ENCODE peak calls at places on chromosomes 11 and 22, in seven cellular contexts. One of them, this sample, is unnamed.

GRCh38 chr22:21837184-21837979 is 30.1 kb downstream of the MAPK1 start:
- DNase-seq in fibroblast of mammary gland: peak; percentile 85
- DNase-seq in dorsolateral prefrontal cortex: no peak
- DNase-seq in choroid plexus epithelial cell: peak; percentile 77
- DNase-seq in AG09309: peak; percentile 53
- DNase-seq in tibial artery: no peak
- DNase-seq in bronchial epithelial cell: peak; percentile 72
- DNase-seq in this sample: peak; percentile 89

GRCh38 chr11:5351208-5351607 is at the start of gene OR51B6:
- DNase-seq in choroid plexus epithelial cell: no peak
- DNase-seq in bronchial epithelial cell: no peak
- DNase-seq in fibroblast of mammary gland: no peak
- DNase-seq in tibial artery: no peak
- DNase-seq in dorsolateral prefrontal cortex: no peak
- DNase-seq in AG09309: no peak
- DNase-seq in this sample: no peak

GRCh38 chr11:120337896-120338840 is 2.0 kb downstream of the ARHGEF12 start:
- DNase-seq in choroid plexus epithelial cell: peak; percentile 60
- DNase-seq in bronchial epithelial cell: peak; percentile 54
- DNase-seq in dorsolateral prefrontal cortex: no peak
- DNase-seq in fibroblast of mammary gland: peak; percentile 49
- DNase-seq in tibial artery: no peak
- DNase-seq in AG09309: no peak
- DNase-seq in this sample: peak; percentile 49

GRCh38 chr11:121444508-121444907 is 7.6 kb upstream of the SORL1 start:
- DNase-seq in dorsolateral prefrontal cortex: no peak
- DNase-seq in bronchial epithelial cell: no peak
- DNase-seq in choroid plexus epithelial cell: no peak
- DNase-seq in fibroblast of mammary gland: no peak
- DNase-seq in tibial artery: no peak
- DNase-seq in AG09309: no peak
- DNase-seq in this sample: no peak

GRCh38 chr11:7671347-7671746 is 2.0 kb downstream of the CYB5R2 start:
- DNase-seq in bronchial epithelial cell: peak; percentile 50
- DNase-seq in choroid plexus epithelial cell: no peak
- DNase-seq in fibroblast of mammary gland: no peak
- DNase-seq in tibial artery: no peak
- DNase-seq in dorsolateral prefrontal cortex: no peak
- DNase-seq in AG09309: no peak
- DNase-seq in this sample: no peak

GRCh38 chr11:124752471-124753100 is 531 bp upstream of the VSIG2 start:
- DNase-seq in choroid plexus epithelial cell: no peak
- DNase-seq in dorsolateral prefrontal cortex: no peak
- DNase-seq in tibial artery: no peak
- DNase-seq in AG09309: no peak
- DNase-seq in fibroblast of mammary gland: no peak
- DNase-seq in bronchial epithelial cell: no peak
- DNase-seq in this sample: no peak

GRCh38 chr11:15835705-15836411 is 520.5 kb downstream of the SOX6 start:
- DNase-seq in AG09309: no peak
- DNase-seq in fibroblast of mammary gland: no peak
- DNase-seq in dorsolateral prefrontal cortex: no peak
- DNase-seq in choroid plexus epithelial cell: no peak
- DNase-seq in bronchial epithelial cell: no peak
- DNase-seq in tibial artery: no peak
- DNase-seq in this sample: no peak

GRCh38 chr11:75240381-75241035 is at the start of gene TPBGL:
- DNase-seq in choroid plexus epithelial cell: peak; percentile 21
- DNase-seq in tibial artery: no peak
- DNase-seq in AG09309: no peak
- DNase-seq in fibroblast of mammary gland: no peak
- DNase-seq in dorsolateral prefrontal cortex: peak; percentile 76
- DNase-seq in bronchial epithelial cell: no peak
- DNase-seq in this sample: no peak

GRCh38 chr11:8267831-8268529 is 4.3 kb upstream of the LMO1 start:
- DNase-seq in fibroblast of mammary gland: no peak
- DNase-seq in tibial artery: no peak
- DNase-seq in bronchial epithelial cell: no peak
- DNase-seq in AG09309: no peak
- DNase-seq in choroid plexus epithelial cell: no peak
- DNase-seq in dorsolateral prefrontal cortex: peak; percentile 44
- DNase-seq in this sample: no peak

GRCh38 chr22:29801796-29802195 is 34.6 kb downstream of the UQCR10 start:
- DNase-seq in tibial artery: no peak
- DNase-seq in choroid plexus epithelial cell: no peak
- DNase-seq in dorsolateral prefrontal cortex: no peak
- DNase-seq in bronchial epithelial cell: no peak
- DNase-seq in fibroblast of mammary gland: no peak
- DNase-seq in AG09309: no peak
- DNase-seq in this sample: no peak

GRCh38 chr11:8060801-8061554 is 20.0 kb upstream of the TUB start:
- DNase-seq in dorsolateral prefrontal cortex: peak; percentile 83
- DNase-seq in bronchial epithelial cell: no peak
- DNase-seq in tibial artery: peak; percentile 14
- DNase-seq in fibroblast of mammary gland: peak; percentile 97
- DNase-seq in choroid plexus epithelial cell: peak; percentile 65
- DNase-seq in AG09309: peak; percentile 80
- DNase-seq in this sample: peak; percentile 72

GRCh38 chr11:115364892-115365291 is 139.3 kb downstream of the CADM1 start:
- DNase-seq in AG09309: no peak
- DNase-seq in fibroblast of mammary gland: no peak
- DNase-seq in choroid plexus epithelial cell: no peak
- DNase-seq in bronchial epithelial cell: no peak
- DNase-seq in tibial artery: no peak
- DNase-seq in dorsolateral prefrontal cortex: no peak
- DNase-seq in this sample: no peak

GRCh38 chr11:106706355-106706754 is 311.9 kb downstream of the GUCY1A2 start:
- DNase-seq in tibial artery: no peak
- DNase-seq in choroid plexus epithelial cell: peak; percentile 83
- DNase-seq in AG09309: peak; percentile 39
- DNase-seq in dorsolateral prefrontal cortex: no peak
- DNase-seq in bronchial epithelial cell: peak; percentile 98
- DNase-seq in fibroblast of mammary gland: peak; percentile 69
- DNase-seq in this sample: peak; percentile 9

GRCh38 chr11:123413636-123414035 is 16.4 kb upstream of the GRAMD1B start:
- DNase-seq in AG09309: no peak
- DNase-seq in bronchial epithelial cell: no peak
- DNase-seq in tibial artery: no peak
- DNase-seq in fibroblast of mammary gland: peak; percentile 48
- DNase-seq in dorsolateral prefrontal cortex: no peak
- DNase-seq in choroid plexus epithelial cell: no peak
- DNase-seq in this sample: peak; percentile 21

GRCh38 chr11:134155456-134155855 is 68.3 kb downstream of the NCAPD3 start:
- DNase-seq in tibial artery: no peak
- DNase-seq in AG09309: no peak
- DNase-seq in dorsolateral prefrontal cortex: no peak
- DNase-seq in bronchial epithelial cell: no peak
- DNase-seq in choroid plexus epithelial cell: no peak
- DNase-seq in fibroblast of mammary gland: no peak
- DNase-seq in this sample: no peak

GRCh38 chr22:45506961-45507360 is 4.3 kb downstream of the FBLN1 start:
- DNase-seq in bronchial epithelial cell: no peak
- DNase-seq in AG09309: no peak
- DNase-seq in tibial artery: no peak
- DNase-seq in choroid plexus epithelial cell: no peak
- DNase-seq in fibroblast of mammary gland: no peak
- DNase-seq in dorsolateral prefrontal cortex: no peak
- DNase-seq in this sample: no peak

GRCh38 chr22:45505991-45506743 is 3.5 kb downstream of the FBLN1 start:
- DNase-seq in fibroblast of mammary gland: no peak
- DNase-seq in bronchial epithelial cell: no peak
- DNase-seq in choroid plexus epithelial cell: no peak
- DNase-seq in AG09309: no peak
- DNase-seq in dorsolateral prefrontal cortex: no peak
- DNase-seq in tibial artery: no peak
- DNase-seq in this sample: no peak

GRCh38 chr22:45503816-45504702 is 1.4 kb downstream of the FBLN1 start:
- DNase-seq in AG09309: no peak
- DNase-seq in tibial artery: no peak
- DNase-seq in choroid plexus epithelial cell: peak; percentile 80
- DNase-seq in bronchial epithelial cell: no peak
- DNase-seq in dorsolateral prefrontal cortex: no peak
- DNase-seq in fibroblast of mammary gland: peak; percentile 69
- DNase-seq in this sample: peak; percentile 40

GRCh38 chr22:45503071-45503815 is 560 bp downstream of the FBLN1 start:
- DNase-seq in fibroblast of mammary gland: no peak
- DNase-seq in tibial artery: no peak
- DNase-seq in bronchial epithelial cell: no peak
- DNase-seq in choroid plexus epithelial cell: no peak
- DNase-seq in AG09309: no peak
- DNase-seq in dorsolateral prefrontal cortex: no peak
- DNase-seq in this sample: peak; percentile 38

DNA sequence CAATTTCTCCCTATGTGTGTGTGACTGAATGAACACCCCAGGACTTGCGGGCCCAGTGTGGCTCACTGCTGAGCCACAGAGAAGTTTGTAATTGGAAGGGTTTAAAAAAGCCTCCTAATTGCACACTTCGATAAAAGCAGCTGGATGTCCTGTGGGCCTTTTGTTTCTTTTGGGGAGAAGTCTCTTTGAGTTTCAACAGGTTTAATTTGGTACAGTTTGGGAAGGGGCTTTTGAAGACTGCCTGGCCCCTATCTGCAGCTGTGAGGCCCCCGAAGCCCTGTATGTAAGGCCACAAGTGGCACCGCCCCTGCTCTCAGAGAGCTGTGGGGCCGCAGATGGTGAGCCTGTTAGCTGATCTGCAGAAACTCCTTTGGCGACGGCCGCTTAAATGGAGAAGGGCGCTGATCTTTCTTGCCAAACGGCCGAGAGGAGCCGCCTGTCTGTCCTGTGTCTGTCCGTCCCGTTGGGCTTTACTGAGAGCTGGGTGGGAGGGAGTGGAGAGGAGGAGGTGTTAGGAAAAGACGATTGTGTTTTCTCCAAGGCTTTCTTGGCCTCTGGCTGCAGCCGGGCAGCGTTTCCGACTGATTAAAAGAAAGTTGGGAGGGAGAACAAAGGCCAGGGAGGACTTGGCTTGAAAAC is 2.1 kb downstream of the FBLN1 start:
- DNase-seq in tibial artery: peak; percentile 63
- DNase-seq in AG09309: no peak
- DNase-seq in bronchial epithelial cell: peak; percentile 41
- DNase-seq in dorsolateral prefrontal cortex: peak; percentile 17
- DNase-seq in choroid plexus epithelial cell: peak; percentile 55
- DNase-seq in fibroblast of mammary gland: no peak
- DNase-seq in this sample: no peak
- H3K4me3 ChIP-seq in tibial artery: peak overlapping the region; percentile 70
- H3K4me3 ChIP-seq in AG09309: peak overlapping the region; percentile 89
- H3K4me3 ChIP-seq in bronchial epithelial cell: peak overlapping the region; percentile 53
- H3K4me3 ChIP-seq in dorsolateral prefrontal cortex: no peak overlapping the region
- H3K4me3 ChIP-seq in choroid plexus epithelial cell: peak overlapping the region; percentile 67
- H3K4me3 ChIP-seq in fibroblast of mammary gland: peak overlapping the region; percentile 95
- H3K4me3 ChIP-seq in this sample: peak overlapping the region; percentile 99

GRCh38 chr11:69913591-69914285 is 94.5 kb upstream of the FGF3 start:
- DNase-seq in fibroblast of mammary gland: no peak
- DNase-seq in bronchial epithelial cell: no peak
- DNase-seq in tibial artery: peak; percentile 13
- DNase-seq in choroid plexus epithelial cell: no peak
- DNase-seq in dorsolateral prefrontal cortex: peak; percentile 26
- DNase-seq in AG09309: no peak
- DNase-seq in this sample: no peak

GRCh38 chr11:69911310-69912160 is 92.3 kb upstream of the FGF3 start:
- DNase-seq in bronchial epithelial cell: no peak
- DNase-seq in choroid plexus epithelial cell: no peak
- DNase-seq in tibial artery: peak; percentile 17
- DNase-seq in fibroblast of mammary gland: no peak
- DNase-seq in AG09309: no peak
- DNase-seq in dorsolateral prefrontal cortex: peak; percentile 33
- DNase-seq in this sample: no peak

GRCh38 chr11:69914286-69915150 is 95.3 kb upstream of the FGF3 start:
- DNase-seq in fibroblast of mammary gland: no peak
- DNase-seq in tibial artery: peak; percentile 19
- DNase-seq in dorsolateral prefrontal cortex: peak; percentile 33
- DNase-seq in AG09309: no peak
- DNase-seq in choroid plexus epithelial cell: no peak
- DNase-seq in bronchial epithelial cell: peak; percentile 25
- DNase-seq in this sample: no peak

GRCh38 chr11:69912161-69912910 is 93.1 kb upstream of the FGF3 start:
- DNase-seq in AG09309: no peak
- DNase-seq in choroid plexus epithelial cell: no peak
- DNase-seq in fibroblast of mammary gland: no peak
- DNase-seq in tibial artery: peak; percentile 17
- DNase-seq in bronchial epithelial cell: no peak
- DNase-seq in dorsolateral prefrontal cortex: peak; percentile 36
- DNase-seq in this sample: no peak

GRCh38 chr11:69912911-69913451 is 93.8 kb upstream of the FGF3 start:
- DNase-seq in choroid plexus epithelial cell: peak; percentile 43
- DNase-seq in dorsolateral prefrontal cortex: peak; percentile 42
- DNase-seq in bronchial epithelial cell: peak; percentile 10
- DNase-seq in fibroblast of mammary gland: peak; percentile 10
- DNase-seq in AG09309: no peak
- DNase-seq in tibial artery: peak; percentile 17
- DNase-seq in this sample: no peak
- TF ChIP-seq CTCF in choroid plexus epithelial cell: peak; percentile 57
- TF ChIP-seq CTCF in dorsolateral prefrontal cortex: peak; percentile 44
- TF ChIP-seq CTCF in bronchial epithelial cell: peak; percentile 70
- TF ChIP-seq CTCF in fibroblast of mammary gland: peak; percentile 7
- TF ChIP-seq CTCF in AG09309: peak; percentile 49
- TF ChIP-seq CTCF in tibial artery: no peak
- TF ChIP-seq CTCF in this sample: no peak

GRCh38 chr22:49381595-49382450 is 445.9 kb downstream of the BRD1 start:
- DNase-seq in bronchial epithelial cell: no peak
- DNase-seq in AG09309: no peak
- DNase-seq in tibial artery: no peak
- DNase-seq in choroid plexus epithelial cell: no peak
- DNase-seq in dorsolateral prefrontal cortex: no peak
- DNase-seq in fibroblast of mammary gland: no peak
- DNase-seq in this sample: no peak
- H3K4me3 ChIP-seq in bronchial epithelial cell: no peak overlapping the region
- H3K4me3 ChIP-seq in AG09309: no peak overlapping the region
- H3K4me3 ChIP-seq in tibial artery: no peak overlapping the region
- H3K4me3 ChIP-seq in choroid plexus epithelial cell: no peak overlapping the region
- H3K4me3 ChIP-seq in dorsolateral prefrontal cortex: no peak overlapping the region
- H3K4me3 ChIP-seq in fibroblast of mammary gland: no peak overlapping the region
- H3K4me3 ChIP-seq in this sample: no peak overlapping the region

GRCh38 chr11:12223771-12224536 is 113.6 kb downstream of the MICAL2 start:
- DNase-seq in tibial artery: no peak
- DNase-seq in fibroblast of mammary gland: no peak
- DNase-seq in bronchial epithelial cell: peak; percentile 95
- DNase-seq in dorsolateral prefrontal cortex: no peak
- DNase-seq in choroid plexus epithelial cell: no peak
- DNase-seq in AG09309: no peak
- DNase-seq in this sample: no peak

GRCh38 chr11:12224537-12224893 is 114.1 kb downstream of the MICAL2 start:
- DNase-seq in AG09309: no peak
- DNase-seq in bronchial epithelial cell: peak; percentile 88
- DNase-seq in fibroblast of mammary gland: peak; percentile 48
- DNase-seq in choroid plexus epithelial cell: peak; percentile 90
- DNase-seq in dorsolateral prefrontal cortex: no peak
- DNase-seq in tibial artery: peak; percentile 85
- DNase-seq in this sample: no peak

GRCh38 chr11:12222099-12222751 is 111.8 kb downstream of the MICAL2 start:
- DNase-seq in dorsolateral prefrontal cortex: no peak
- DNase-seq in fibroblast of mammary gland: no peak
- DNase-seq in choroid plexus epithelial cell: peak; percentile 88
- DNase-seq in bronchial epithelial cell: no peak
- DNase-seq in tibial artery: no peak
- DNase-seq in AG09309: no peak
- DNase-seq in this sample: no peak

GRCh38 chr11:12226093-12226492 is 115.7 kb downstream of the MICAL2 start:
- DNase-seq in AG09309: no peak
- DNase-seq in fibroblast of mammary gland: no peak
- DNase-seq in bronchial epithelial cell: no peak
- DNase-seq in dorsolateral prefrontal cortex: no peak
- DNase-seq in choroid plexus epithelial cell: no peak
- DNase-seq in tibial artery: no peak
- DNase-seq in this sample: no peak

GRCh38 chr11:12225046-12225739 is 114.8 kb downstream of the MICAL2 start:
- DNase-seq in AG09309: no peak
- DNase-seq in choroid plexus epithelial cell: no peak
- DNase-seq in tibial artery: no peak
- DNase-seq in dorsolateral prefrontal cortex: no peak
- DNase-seq in fibroblast of mammary gland: no peak
- DNase-seq in bronchial epithelial cell: no peak
- DNase-seq in this sample: no peak
- TF ChIP-seq CTCF in AG09309: no peak
- TF ChIP-seq CTCF in choroid plexus epithelial cell: no peak
- TF ChIP-seq CTCF in tibial artery: no peak
- TF ChIP-seq CTCF in dorsolateral prefrontal cortex: no peak
- TF ChIP-seq CTCF in fibroblast of mammary gland: no peak
- TF ChIP-seq CTCF in bronchial epithelial cell: no peak
- TF ChIP-seq CTCF in this sample: no peak